ENCODE peak calls at places on chromosomes 2 and 18, in five cellular contexts. R is A549, T is cardiac muscle cell, J is coronary artery, Z is OCI-LY7. H is an unnamed sample.

GRCh38 chr2:38394903-38395341 is 17.8 kb upstream of the ATL2 start:
- DNase-seq in R (no peak), T (peak), J (no peak), Z (no peak), H (no peak)

GRCh38 chr2:10269291-10269690 is 33.4 kb upstream of the HPCAL1 start:
- DNase-seq in R (no peak), T (no peak), J (no peak), Z (no peak), H (no peak)

GRCh38 chr2:212922701-212923100 is 228.7 kb downstream of the IKZF2 start:
- DNase-seq in R (no peak), T (peak), J (no peak), Z (no peak), H (no peak)

GRCh38 chr2:8906208-8906607 is 68.8 kb upstream of the KIDINS220 start:
- DNase-seq in R (peak), T (peak), J (no peak), Z (no peak), H (no peak)

GRCh38 chr2:55420901-55421300 is 1.2 kb upstream of the CCDC88A start:
- DNase-seq in R (no peak), T (no peak), J (no peak), Z (peak), H (no peak)

GRCh38 chr2:60961457-60961856 is 56.1 kb upstream of the PEX13 start:
- DNase-seq in R (peak), T (peak), J (no peak), Z (no peak), H (peak)

GRCh38 chr18:31513189-31513907 is 15.4 kb downstream of the DSG2 start:
- DNase-seq in R (peak), T (peak), J (no peak), Z (no peak), H (peak)

GRCh38 chr2:11288431-11288830 is 56.0 kb downstream of the ROCK2 start:
- DNase-seq in R (no peak), T (no peak), J (no peak), Z (no peak), H (no peak)

GRCh38 chr2:59777120-59777519 is 776.3 kb downstream of the BCL11A start:
- DNase-seq in R (no peak), T (no peak), J (no peak), Z (no peak), H (no peak)

GRCh38 chr2:130883520-130883919 is 46.8 kb downstream of the ARHGEF4 start:
- DNase-seq in R (no peak), T (no peak), J (no peak), Z (no peak), H (no peak)

GRCh38 chr2:130882111-130882510 is 45.4 kb downstream of the ARHGEF4 start:
- DNase-seq in R (no peak), T (no peak), J (no peak), Z (no peak), H (no peak)

GRCh38 chr2:130884503-130884902 is 47.8 kb downstream of the ARHGEF4 start:
- DNase-seq in R (no peak), T (no peak), J (no peak), Z (no peak), H (no peak)

GRCh38 chr2:130882991-130883390 is 46.3 kb downstream of the ARHGEF4 start:
- DNase-seq in R (no peak), T (no peak), J (no peak), Z (no peak), H (no peak)

DNA sequence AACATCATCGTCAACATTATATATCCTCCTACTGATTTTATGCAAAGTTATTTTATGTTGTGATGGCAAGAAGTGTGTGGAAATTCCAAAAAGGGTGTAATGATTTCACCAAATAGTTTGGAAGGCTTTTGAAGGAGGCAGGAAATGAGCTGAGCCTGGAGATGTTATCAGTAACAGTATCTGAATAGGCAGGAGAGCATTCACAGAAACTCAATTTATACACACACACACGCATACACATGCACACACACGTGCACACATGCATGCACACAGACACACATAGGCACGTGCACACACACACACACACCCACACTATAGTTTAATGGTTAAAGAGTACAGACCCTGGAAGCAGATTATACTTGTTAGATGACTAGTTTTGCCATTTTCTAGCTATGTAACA is 47.3 kb downstream of the ARHGEF4 start:
- DNase-seq in R (no peak), T (no peak), J (no peak), Z (no peak), H (no peak)
- H3K27ac ChIP-seq in R (no peak), T (no peak), J (no peak), Z (no peak), H (no peak)

GRCh38 chr2:129377078-129377469 is 602.4 kb upstream of the RAB6C start:
- DNase-seq in R (no peak), T (no peak), J (no peak), Z (no peak), H (no peak)

GRCh38 chr2:129374452-129374851 is 605.0 kb upstream of the RAB6C start:
- DNase-seq in R (no peak), T (no peak), J (no peak), Z (no peak), H (no peak)

GRCh38 chr2:129376404-129377077 is 602.9 kb upstream of the RAB6C start:
- DNase-seq in R (no peak), T (no peak), J (no peak), Z (no peak), H (no peak)

GRCh38 chr2:129378186-129378585 is 601.3 kb upstream of the RAB6C start:
- DNase-seq in R (no peak), T (no peak), J (no peak), Z (no peak), H (no peak)

DNA sequence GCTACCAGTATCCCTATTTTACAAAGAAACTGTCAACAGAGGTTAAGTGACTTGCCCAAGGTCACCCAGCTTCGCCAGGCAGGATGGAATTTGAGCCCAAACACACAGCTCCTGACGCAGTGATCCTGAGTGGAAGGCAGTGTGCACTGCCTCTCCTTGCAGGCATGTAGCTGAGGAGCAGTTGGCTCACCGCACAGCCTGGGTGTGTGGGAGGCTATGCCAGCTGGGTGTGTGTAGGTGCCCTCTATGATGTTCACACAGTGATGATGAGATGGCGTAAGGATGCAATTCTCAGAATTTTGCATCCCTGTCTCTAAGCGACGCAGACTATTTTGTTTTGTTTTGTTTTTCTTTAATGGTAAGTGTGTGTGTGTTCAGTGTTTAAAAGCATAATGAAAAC is 603.9 kb upstream of the RAB6C start:
- DNase-seq in R (no peak), T (no peak), J (no peak), Z (no peak), H (no peak)
- H3K27ac ChIP-seq in R (no peak), T (no peak), J (no peak), Z (no peak), H (no peak)

GRCh38 chr2:240986787-240987411 is 11.5 kb upstream of the SNED1 start:
- DNase-seq in R (no peak), T (peak), J (no peak), Z (no peak), H (peak)

GRCh38 chr2:240988146-240988545 is 10.3 kb upstream of the SNED1 start:
- DNase-seq in R (no peak), T (no peak), J (no peak), Z (no peak), H (no peak)

GRCh38 chr2:240987588-240987987 is 10.8 kb upstream of the SNED1 start:
- DNase-seq in R (no peak), T (no peak), J (no peak), Z (no peak), H (no peak)

GRCh38 chr2:240983996-240984498 is 14.4 kb upstream of the SNED1 start:
- DNase-seq in R (peak), T (no peak), J (no peak), Z (no peak), H (no peak)

GRCh38 chr2:240985881-240986786 is 12.3 kb upstream of the SNED1 start:
- DNase-seq in R (no peak), T (no peak), J (no peak), Z (no peak), H (no peak)
- H3K27ac ChIP-seq in R (peak), T (no peak), J (peak), Z (no peak), H (no peak)

GRCh38 chr2:20627712-20628380 is 23.1 kb downstream of the HS1BP3 start:
- DNase-seq in R (no peak), T (no peak), J (no peak), Z (no peak), H (no peak)
- H3K27ac ChIP-seq in R (no peak), T (no peak), J (peak), Z (no peak), H (no peak)

DNA sequence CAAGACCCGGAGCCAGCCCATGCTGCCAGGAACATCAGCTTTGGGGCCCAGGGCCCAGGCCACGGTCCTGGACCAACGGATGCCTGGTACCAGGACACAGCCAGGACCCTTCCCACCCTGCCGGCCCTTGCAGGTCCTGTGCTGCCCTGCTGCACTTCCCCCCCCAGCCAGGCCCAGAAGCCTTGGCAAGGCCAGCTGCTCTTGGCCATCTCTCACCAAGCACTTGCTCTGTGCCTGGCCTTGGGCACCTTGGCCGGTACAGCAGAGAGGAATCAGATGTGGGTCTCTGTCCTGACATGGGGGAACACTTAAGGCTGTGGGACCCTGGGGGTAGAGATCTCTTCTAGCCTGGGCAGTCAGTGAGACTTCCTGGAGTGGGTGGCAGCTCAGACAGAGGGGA is 28.9 kb downstream of the BIN1 start:
- DNase-seq in R (no peak), T (no peak), J (no peak), Z (no peak), H (no peak)
- H3K27ac ChIP-seq in R (peak), T (no peak), J (no peak), Z (no peak), H (no peak)

DNA sequence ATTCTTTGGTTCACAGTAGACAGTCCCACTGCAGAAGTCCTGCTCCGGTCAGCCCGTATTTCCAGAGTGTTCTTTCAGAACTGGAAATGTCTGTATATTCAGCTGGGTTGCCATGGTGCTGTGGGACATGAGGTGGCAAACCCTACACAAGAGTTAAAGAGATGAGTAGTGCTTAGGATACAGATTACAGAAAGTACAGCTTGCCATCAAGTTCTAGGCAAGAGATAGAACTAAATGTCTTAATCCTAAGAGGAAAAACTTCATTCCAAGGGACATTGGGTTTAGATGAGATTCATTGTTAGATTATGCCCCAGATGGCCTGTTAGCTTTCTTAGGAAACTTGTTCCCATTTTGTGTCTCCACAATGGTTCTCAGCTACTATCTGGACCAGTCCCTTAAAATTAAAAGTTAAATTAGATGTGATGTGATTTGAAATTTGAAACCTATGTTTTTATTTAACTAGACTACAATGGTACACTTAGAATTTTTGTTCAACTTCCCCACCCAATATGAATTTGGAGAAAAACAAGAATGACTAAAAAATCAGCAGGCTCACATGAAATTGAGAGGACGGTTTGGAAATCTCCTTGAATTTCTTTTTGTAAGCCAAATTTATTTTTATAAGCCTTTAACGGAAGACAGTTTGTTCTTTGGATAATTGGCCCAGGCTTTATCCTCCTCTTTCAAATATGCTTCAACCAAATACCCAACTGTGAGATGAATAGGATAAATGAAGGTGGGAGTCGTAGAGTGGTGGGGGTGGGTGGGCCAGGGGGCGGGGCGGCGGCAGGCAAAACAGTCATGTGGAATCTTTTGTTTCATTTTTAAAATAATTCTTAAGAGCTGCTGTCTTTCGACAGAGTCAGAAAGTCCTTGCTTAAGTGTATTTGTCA is 60.4 kb downstream of the FMNL2 start:
- DNase-seq in R (no peak), T (peak), J (no peak), Z (no peak), H (no peak)
- H3K27ac ChIP-seq in R (no peak), T (no peak), J (peak), Z (no peak), H (no peak)

GRCh38 chr18:8706981-8707940 is 1.9 kb downstream of the MTCL1 start:
- DNase-seq in R (peak), T (peak), J (no peak), Z (peak), H (peak)
- H3K27ac ChIP-seq in R (peak), T (no peak), J (no peak), Z (peak), H (peak)

GRCh38 chr2:172454404-172455120 is 27.2 kb downstream of the ITGA6 start:
- DNase-seq in R (no peak), T (no peak), J (no peak), Z (no peak), H (no peak)
- H3K27ac ChIP-seq in R (no peak), T (no peak), J (no peak), Z (no peak), H (no peak)

GRCh38 chr2:241801611-241802420 is 7.2 kb upstream of the NEU4 start:
- DNase-seq in R (no peak), T (no peak), J (no peak), Z (no peak), H (peak)

GRCh38 chr2:241802806-241803318 is 6.1 kb upstream of the NEU4 start:
- DNase-seq in R (no peak), T (no peak), J (no peak), Z (no peak), H (no peak)

GRCh38 chr2:241804326-241805276 is 4.4 kb upstream of the NEU4 start:
- DNase-seq in R (peak), T (peak), J (peak), Z (peak), H (peak)

GRCh38 chr2:241802421-241802749 is 6.6 kb upstream of the NEU4 start:
- DNase-seq in R (no peak), T (no peak), J (peak), Z (no peak), H (peak)

DNA sequence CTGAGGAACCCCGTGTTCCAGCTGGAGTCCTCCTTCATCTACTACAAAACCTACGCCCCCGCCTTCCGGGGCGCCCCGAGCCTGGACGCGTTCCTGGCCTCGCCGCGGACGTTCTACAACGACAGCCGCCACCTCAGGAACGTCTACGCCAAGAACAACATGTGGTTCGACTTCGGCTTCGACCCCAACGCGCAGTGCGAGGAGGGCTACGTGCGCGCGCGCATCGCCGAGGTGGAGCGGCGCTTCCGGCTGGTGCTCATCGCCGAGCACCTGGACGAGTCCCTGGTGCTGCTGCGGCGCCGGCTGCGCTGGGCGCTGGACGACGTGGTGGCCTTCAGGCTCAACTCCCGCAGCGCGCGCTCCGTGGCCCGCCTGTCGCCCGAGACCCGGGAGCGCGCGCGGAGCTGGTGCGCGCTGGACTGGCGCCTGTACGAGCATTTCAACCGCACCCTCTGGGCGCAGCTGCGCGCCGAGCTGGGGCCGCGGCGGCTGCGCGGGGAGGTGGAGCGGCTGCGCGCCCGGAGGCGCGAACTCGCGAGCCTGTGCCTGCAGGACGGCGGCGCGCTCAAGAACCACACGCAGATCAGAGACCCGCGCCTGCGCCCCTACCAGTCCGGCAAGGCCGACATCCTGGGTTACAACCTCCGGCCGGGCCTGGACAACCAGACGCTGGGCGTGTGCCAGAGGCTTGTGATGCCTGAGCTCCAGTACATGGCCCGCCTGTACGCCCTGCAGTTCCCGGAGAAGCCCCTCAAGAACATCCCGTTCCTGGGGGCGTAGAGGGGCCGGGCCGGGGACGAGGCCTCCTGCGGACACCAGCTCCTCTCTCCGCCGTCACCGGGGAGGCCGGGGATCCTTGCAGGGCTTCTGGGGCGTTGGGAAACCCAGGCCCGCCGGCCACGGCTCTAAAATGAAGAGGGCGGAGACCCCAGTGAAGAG is 5.3 kb upstream of the NEU4 start:
- DNase-seq in R (peak), T (peak), J (peak), Z (no peak), H (peak)
- H3K27ac ChIP-seq in R (peak), T (no peak), J (no peak), Z (no peak), H (peak)

GRCh38 chr2:24768013-24768412 is 25.2 kb downstream of the PTRHD1 start:
- DNase-seq in R (no peak), T (no peak), J (no peak), Z (no peak), H (no peak)
- H3K27ac ChIP-seq in R (no peak), T (no peak), J (no peak), Z (no peak), H (no peak)

H was measured in hepatocyte.